ENCODE peak calls at places on chromosomes 13 and 19, in five cellular contexts. Z is NCI-H187; D is mesendoderm; B is stimulated activated CD4-positive, alpha-beta T cell treated with anti-CD3 and anti-CD28 coated beads, Interleukin-4, amount 100 ng/mL, for 24 hours; T is GM20000. M is an unnamed sample.

GRCh38 chr13:74132768-74133656 is 1.2 kb downstream of the KLF12 start:
- DNase-seq in Z (no peak), D (peak), B (peak), T (peak), M (no peak)

GRCh38 chr19:32287811-32288227 is 57.6 kb upstream of the ZNF507 start:
- DNase-seq in Z (no peak), D (peak), B (no peak), T (no peak), M (peak)

GRCh38 chr19:2680808-2681207 is 21.7 kb downstream of the GNG7 start:
- DNase-seq in Z (no peak), D (no peak), B (no peak), T (peak), M (no peak)

GRCh38 chr13:102484329-102484728 is 82.5 kb upstream of the FGF14 start:
- DNase-seq in Z (no peak), D (peak), B (no peak), T (no peak), M (peak)

GRCh38 chr19:49231804-49232203 is 74.2 kb downstream of the TRPM4 start:
- DNase-seq in Z (no peak), D (no peak), B (peak), T (peak), M (no peak)

GRCh38 chr13:51803422-51804294 is at the start of gene DHRS12:
- DNase-seq in Z (peak), D (peak), B (peak), T (peak), M (peak)

GRCh38 chr19:6059996-6060599 is 50.2 kb downstream of the RFX2 start:
- DNase-seq in Z (no peak), D (no peak), B (no peak), T (no peak), M (no peak)

GRCh38 chr19:38658462-38659306 is 11.2 kb downstream of the ACTN4 start:
- DNase-seq in Z (no peak), D (peak), B (no peak), T (no peak), M (peak)

GRCh38 chr13:66397133-66397532 is 833.0 kb downstream of the PCDH9 start:
- DNase-seq in Z (no peak), D (no peak), B (no peak), T (no peak), M (no peak)

GRCh38 chr13:98539655-98540054 is 37.3 kb downstream of the STK24 start:
- DNase-seq in Z (no peak), D (no peak), B (no peak), T (no peak), M (no peak)

GRCh38 chr13:50149932-50150331 is 134.7 kb downstream of the KCNRG start:
- DNase-seq in Z (no peak), D (no peak), B (no peak), T (no peak), M (no peak)

GRCh38 chr13:33258437-33259193 is 26.9 kb downstream of the STARD13 start:
- DNase-seq in Z (no peak), D (no peak), B (no peak), T (no peak), M (no peak)

M was measured in HT-29.